ENCODE peak calls at places on chromosomes 4 and X, in six cellular contexts. Y, G, K, D, U and M are unnamed samples.

GRCh38 chrX:154362085-154362742 is 12.2 kb downstream of the FLNA start:
- DNase-seq in D (no peak), G (no peak), K (no peak), Y (no peak), U (no peak), M (no peak)

GRCh38 chrX:151712253-151712652 is 3.6 kb upstream of the FATE1 start:
- DNase-seq in U (no peak), D (no peak), Y (no peak), G (no peak), K (no peak), M (peak; percentile 27)

GRCh38 chrX:41728125-41728524 is 4.1 kb downstream of the GPR82 start:
- DNase-seq in Y (no peak), K (no peak), D (no peak), G (no peak), U (no peak), M (no peak)

GRCh38 chrX:41875142-41875541 is 48.2 kb downstream of the CASK start:
- DNase-seq in U (no peak), G (no peak), Y (no peak), D (no peak), K (no peak), M (no peak)

GRCh38 chr4:8045909-8046308 is 106.2 kb upstream of the AFAP1 start:
- DNase-seq in U (no peak), Y (no peak), K (no peak), D (peak; percentile 35), G (no peak), M (no peak)

GRCh38 chr4:165131247-165131832 is 18.7 kb upstream of the TMEM192 start:
- DNase-seq in K (peak; percentile 66), U (peak; percentile 92), D (peak; percentile 67), G (peak; percentile 41), Y (peak; percentile 25), M (peak; percentile 78)

GRCh38 chr4:125434136-125434535 is 119.4 kb downstream of the FAT4 start:
- DNase-seq in K (no peak), G (no peak), U (no peak), D (no peak), Y (no peak), M (no peak)

GRCh38 chr4:35300996-35301774 is 943.1 kb downstream of the ARAP2 start:
- DNase-seq in G (no peak), D (no peak), K (no peak), U (no peak), Y (no peak), M (no peak)

GRCh38 chr4:110681381-110681780 is 58.5 kb upstream of the PITX2 start:
- DNase-seq in Y (no peak), U (no peak), D (no peak), K (no peak), G (no peak), M (no peak)

GRCh38 chr4:144104509-144105130 is 35.9 kb downstream of the GYPA start:
- DNase-seq in U (no peak), G (no peak), Y (no peak), K (no peak), D (no peak), M (no peak)

GRCh38 chr4:95505149-95505548 is 43.6 kb downstream of the UNC5C start:
- DNase-seq in Y (no peak), K (no peak), D (no peak), G (no peak), U (no peak), M (no peak)

GRCh38 chr4:102780476-102781144 is 19.8 kb upstream of the MANBA start:
- DNase-seq in K (no peak), G (no peak), Y (no peak), D (no peak), U (no peak), M (no peak)

GRCh38 chr4:112704991-112705845 is 68.3 kb downstream of the LARP7 start:
- DNase-seq in D (peak; percentile 13), G (no peak), Y (peak; percentile 23), K (peak; percentile 52), U (peak; percentile 87), M (no peak)

GRCh38 chrX:41086627-41086932 is 1.3 kb downstream of the USP9X start:
- DNase-seq in Y (no peak), G (peak; percentile 12), K (no peak), D (no peak), U (no peak), M (no peak)

GRCh38 chr4:71765837-71766236 is 18.0 kb downstream of the GC start:
- DNase-seq in G (no peak), K (no peak), Y (no peak), D (no peak), U (no peak), M (no peak)

DNA sequence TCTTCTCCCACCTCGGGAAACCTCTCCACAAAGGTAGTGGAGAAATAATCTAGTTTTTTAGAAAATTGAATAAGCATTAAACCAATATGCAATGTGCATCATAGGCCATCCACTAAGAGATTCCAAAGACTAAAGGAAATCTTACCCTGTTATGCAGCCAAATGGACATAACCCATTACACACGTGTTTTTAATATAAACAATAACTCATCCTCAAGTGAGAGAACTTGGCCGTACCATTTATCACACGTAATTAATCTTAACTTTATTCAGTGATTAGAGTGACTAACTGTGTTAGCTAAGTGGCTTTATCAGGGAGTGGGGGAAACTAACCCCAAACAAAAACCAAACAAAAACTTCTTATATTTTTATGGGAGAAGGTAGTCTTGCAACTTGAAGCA is 57.8 kb downstream of the AFM start:
- DNase-seq in D (no peak), U (no peak), G (no peak), Y (no peak), K (no peak), M (no peak)
- TF ChIP-seq EP300 in D (no peak), U (no peak), G (no peak), Y (no peak), K (no peak), M (no peak)

GRCh38 chr4:108035691-108036090 is 46.0 kb downstream of the HADH start:
- DNase-seq in K (no peak), D (peak; percentile 15), G (no peak), Y (no peak), U (no peak), M (no peak)
- H3K36me3 ChIP-seq in K (no peaks in the 10 kb centered on the region), D (peaks cover 31% of the 10 kb centered on the region), G (peaks cover 59% of the 10 kb centered on the region), Y (peaks cover 33% of the 10 kb centered on the region), U (peaks cover 31% of the 10 kb centered on the region), M (peaks cover 26% of the 10 kb centered on the region)

GRCh38 chrX:148051973-148052372 is 70.8 kb downstream of the FMR1NB start:
- DNase-seq in D (no peak), U (no peak), G (no peak), K (no peak), Y (no peak), M (no peak)
- H3K4me3 ChIP-seq in D (no peak overlapping the region), U (no peak overlapping the region), G (no peak overlapping the region), K (no peak overlapping the region), Y (no peak overlapping the region), M (no peak overlapping the region)

GRCh38 chr4:150546286-150546685 is 35.7 kb upstream of the MAB21L2 start:
- DNase-seq in U (no peak), Y (no peak), G (no peak), K (no peak), D (no peak), M (no peak)

GRCh38 chr4:150540959-150541360 is 41.0 kb upstream of the MAB21L2 start:
- DNase-seq in K (no peak), U (no peak), D (no peak), Y (no peak), G (no peak), M (no peak)

GRCh38 chr4:150540536-150540935 is 41.4 kb upstream of the MAB21L2 start:
- DNase-seq in D (no peak), K (no peak), Y (no peak), U (no peak), G (no peak), M (no peak)

GRCh38 chr4:150541681-150542080 is 40.3 kb upstream of the MAB21L2 start:
- DNase-seq in D (no peak), Y (no peak), G (no peak), K (no peak), U (no peak), M (no peak)

DNA sequence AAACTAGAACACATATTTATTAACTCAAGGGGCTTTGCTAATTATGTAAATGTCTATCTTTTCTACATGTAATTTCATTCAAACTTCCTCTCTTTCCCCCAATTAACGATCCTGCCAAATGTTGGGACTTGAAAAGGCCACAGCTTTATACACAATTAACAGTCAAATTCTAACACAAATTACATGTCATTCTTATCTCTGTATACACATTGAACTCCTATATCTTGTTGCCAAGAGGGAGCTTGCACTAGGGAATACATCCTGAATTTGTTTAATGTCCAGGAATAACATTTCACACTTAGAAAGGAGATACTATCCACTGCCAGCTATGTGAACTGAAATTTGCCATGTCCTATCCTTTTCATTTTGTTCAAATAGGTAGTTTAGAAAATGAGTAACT is 38.9 kb upstream of the MAB21L2 start:
- DNase-seq in G (no peak), U (no peak), D (no peak), K (no peak), Y (no peak), M (no peak)
- TF ChIP-seq EP300 in G (no peak), U (no peak), D (no peak), K (no peak), Y (no peak), M (no peak)

GRCh38 chrX:19543020-19543715 is 27.9 kb upstream of the MAP3K15 start:
- DNase-seq in U (no peak), D (no peak), Y (no peak), G (no peak), K (no peak), M (no peak)
- H3K36me3 ChIP-seq in U (peaks cover 37% of the 10 kb centered on the region), D (no peaks in the 10 kb centered on the region), Y (peaks cover 7% of the 10 kb centered on the region), G (peaks cover 50% of the 10 kb centered on the region), K (no peaks in the 10 kb centered on the region), M (peaks cover 4% of the 10 kb centered on the region)

DNA sequence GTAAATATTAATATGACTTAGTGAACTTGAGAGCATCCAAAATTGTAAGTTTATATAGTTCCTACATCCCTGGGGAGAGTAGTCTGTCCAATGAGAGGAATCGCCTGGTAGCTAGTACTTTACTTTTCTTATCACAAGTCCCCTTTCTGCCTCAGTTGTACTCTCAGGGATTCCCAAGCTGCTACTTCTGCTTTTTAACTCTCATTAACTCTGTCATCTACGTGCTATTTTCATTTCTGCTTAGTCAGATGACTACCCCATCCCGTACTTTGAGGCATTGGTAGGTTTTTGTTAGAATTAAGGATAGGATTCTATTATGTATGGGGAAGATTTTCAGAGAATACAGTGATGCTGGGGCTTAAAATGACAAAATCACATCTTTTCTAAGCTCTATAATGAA is 24.7 kb downstream of the RBPJ start:
- DNase-seq in U (no peak), Y (no peak), G (no peak), D (no peak), K (no peak), M (no peak)
- H3K4me3 ChIP-seq in U (no peak overlapping the region), Y (no peak overlapping the region), G (no peak overlapping the region), D (no peak overlapping the region), K (no peak overlapping the region), M (no peak overlapping the region)

GRCh38 chr4:84582302-84582987 is 482 bp upstream of the CDS1 start:
- DNase-seq in D (peak; percentile 97), G (peak; percentile 59), U (peak; percentile 96), Y (peak; percentile 95), K (peak; percentile 98), M (peak; percentile 93)
- TF ChIP-seq EP300 in D (no peak), G (no peak), U (no peak), Y (no peak), K (no peak), M (no peak)

GRCh38 chr4:99887837-99888236 is 6.4 kb downstream of the LAMTOR3 start:
- DNase-seq in Y (no peak), G (no peak), D (no peak), U (no peak), K (no peak), M (no peak)
- H3K36me3 ChIP-seq in Y (peaks cover 58% of the 10 kb centered on the region), G (peaks cover 30% of the 10 kb centered on the region), D (peaks cover 17% of the 10 kb centered on the region), U (peaks cover 31% of the 10 kb centered on the region), K (no peaks in the 10 kb centered on the region), M (peaks cover 27% of the 10 kb centered on the region)